ENCODE peak calls at places on chromosome 4, in five cellular contexts. D, B, P, L and S are unnamed samples.

GRCh38 chr4:33625762-33626161 is 2618.6 kb downstream of the ARAP2 start:
- DNase-seq in D (no peak), B (peak), P (no peak), L (no peak), S (peak)

GRCh38 chr4:38673109-38673978 is 9.3 kb downstream of the KLF3 start:
- DNase-seq in D (no peak), B (no peak), P (no peak), L (no peak), S (no peak)

GRCh38 chr4:126372634-126373033 is 1057.9 kb downstream of the FAT4 start:
- DNase-seq in D (no peak), B (no peak), P (no peak), L (no peak), S (no peak)

GRCh38 chr4:7009591-7009990 is 33.6 kb upstream of the TADA2B start:
- DNase-seq in D (no peak), B (no peak), P (no peak), L (no peak), S (no peak)

GRCh38 chr4:5750052-5750950 is 39.3 kb downstream of the EVC start:
- DNase-seq in D (no peak), B (no peak), P (no peak), L (peak), S (no peak)

GRCh38 chr4:62528874-62529273 is 1328.7 kb downstream of the ADGRL3 start:
- DNase-seq in D (no peak), B (no peak), P (no peak), L (no peak), S (no peak)

GRCh38 chr4:1356181-1356998 is 9.4 kb downstream of the UVSSA start:
- DNase-seq in D (peak), B (peak), P (peak), L (peak), S (peak)

GRCh38 chr4:165692082-165692481 is 181.0 kb upstream of the TLL1 start:
- DNase-seq in D (no peak), B (no peak), P (no peak), L (peak), S (no peak)

GRCh38 chr4:182531555-182532162 is 288.5 kb downstream of the TENM3 start:
- DNase-seq in D (no peak), B (no peak), P (no peak), L (no peak), S (no peak)

GRCh38 chr4:5470318-5470889 is 238.0 kb downstream of the EVC2 start:
- DNase-seq in D (no peak), B (no peak), P (no peak), L (no peak), S (no peak)

GRCh38 chr4:69957209-69957608 is 8.3 kb downstream of the CSN2 start:
- DNase-seq in D (no peak), B (no peak), P (no peak), L (no peak), S (no peak)

GRCh38 chr4:178136736-178137345 is 694.6 kb upstream of the AGA start:
- DNase-seq in D (no peak), B (no peak), P (no peak), L (no peak), S (no peak)

GRCh38 chr4:164748375-164748774 is 5.6 kb upstream of the SMIM31 start:
- DNase-seq in D (no peak), B (no peak), P (no peak), L (peak), S (no peak)

GRCh38 chr4:153018716-153019115 is 82.6 kb downstream of the FHDC1 start:
- DNase-seq in D (no peak), B (no peak), P (no peak), L (no peak), S (no peak)

GRCh38 chr4:79686976-79687375 is 278.9 kb upstream of the GK2 start:
- DNase-seq in D (no peak), B (no peak), P (no peak), L (no peak), S (no peak)

GRCh38 chr4:81470456-81471327 is 1.0 kb downstream of the RASGEF1B start:
- DNase-seq in D (peak), B (peak), P (peak), L (peak), S (peak)

GRCh38 chr4:82043081-82043808 is 330.5 kb downstream of the HNRNPD start:
- DNase-seq in D (no peak), B (no peak), P (no peak), L (peak), S (no peak)

GRCh38 chr4:128068927-128069326 is 7.8 kb downstream of the LARP1B start:
- DNase-seq in D (no peak), B (peak), P (no peak), L (peak), S (peak)

GRCh38 chr4:32189788-32190187 is 1469.6 kb downstream of the PCDH7 start:
- DNase-seq in D (no peak), B (no peak), P (no peak), L (no peak), S (no peak)

GRCh38 chr4:68748181-68748981 is 67.4 kb upstream of the UGT2B10 start:
- DNase-seq in D (no peak), B (no peak), P (no peak), L (peak), S (no peak)

GRCh38 chr4:85724801-85725548 is 250.0 kb downstream of the ARHGAP24 start:
- DNase-seq in D (no peak), B (no peak), P (no peak), L (no peak), S (no peak)

GRCh38 chr4:168505996-168506395 is 9.1 kb downstream of the PALLD start:
- DNase-seq in D (no peak), B (no peak), P (no peak), L (no peak), S (no peak)

GRCh38 chr4:123564758-123565346 is 168.3 kb downstream of the SPRY1 start:
- DNase-seq in D (peak), B (peak), P (peak), L (peak), S (peak)